ENCODE peak calls at places on chromosomes 13 and 19, in eight cellular contexts. J, I, S, K, R, C, A and P are unnamed samples.
A peak's percentile ranks its signal among the peaks of the same experiment; 100 is the strongest.

GRCh38 chr13:21744149-21744548 is 73.3 kb downstream of the FGF9 start:
- DNase-seq in K (peak; percentile 37), C (no peak), I (no peak), R (no peak), A (no peak), S (no peak), J (no peak), P (no peak)

GRCh38 chr13:26037302-26037701 is 14.5 kb downstream of the SHISA2 start:
- DNase-seq in K (no peak), C (peak; percentile 39), I (peak; percentile 19), S (no peak), R (peak; percentile 23), A (no peak), J (peak; percentile 90), P (no peak)

GRCh38 chr13:66896933-66897332 is 333.2 kb downstream of the PCDH9 start:
- DNase-seq in K (peak; percentile 45), A (no peak), J (no peak), S (no peak), I (no peak), C (no peak), R (no peak), P (no peak)

GRCh38 chr13:24107955-24108614 is 52.4 kb upstream of the SPATA13 start:
- DNase-seq in I (no peak), J (no peak), S (no peak), C (no peak), A (no peak), K (peak; percentile 74), R (no peak), P (no peak)

GRCh38 chr19:343941-344624 is 513 bp downstream of the MIER2 start:
- DNase-seq in C (peak; percentile 92), K (no peak), R (no peak), A (no peak), I (no peak), S (no peak), J (peak; percentile 59), P (peak; percentile 98)

GRCh38 chr13:27627377-27627776 is 5.7 kb downstream of the POLR1D start:
- DNase-seq in R (no peak), S (no peak), A (no peak), J (no peak), K (no peak), C (no peak), I (no peak), P (no peak)

GRCh38 chr13:38180100-38180499 is 169.6 kb upstream of the UFM1 start:
- DNase-seq in I (no peak), C (no peak), R (no peak), J (no peak), S (no peak), A (no peak), K (peak; percentile 2), P (no peak)

GRCh38 chr13:21541271-21541670 is 62.7 kb downstream of the MICU2 start:
- DNase-seq in S (no peak), C (no peak), I (no peak), K (no peak), A (peak; percentile 39), J (no peak), R (no peak), P (no peak)

DNA sequence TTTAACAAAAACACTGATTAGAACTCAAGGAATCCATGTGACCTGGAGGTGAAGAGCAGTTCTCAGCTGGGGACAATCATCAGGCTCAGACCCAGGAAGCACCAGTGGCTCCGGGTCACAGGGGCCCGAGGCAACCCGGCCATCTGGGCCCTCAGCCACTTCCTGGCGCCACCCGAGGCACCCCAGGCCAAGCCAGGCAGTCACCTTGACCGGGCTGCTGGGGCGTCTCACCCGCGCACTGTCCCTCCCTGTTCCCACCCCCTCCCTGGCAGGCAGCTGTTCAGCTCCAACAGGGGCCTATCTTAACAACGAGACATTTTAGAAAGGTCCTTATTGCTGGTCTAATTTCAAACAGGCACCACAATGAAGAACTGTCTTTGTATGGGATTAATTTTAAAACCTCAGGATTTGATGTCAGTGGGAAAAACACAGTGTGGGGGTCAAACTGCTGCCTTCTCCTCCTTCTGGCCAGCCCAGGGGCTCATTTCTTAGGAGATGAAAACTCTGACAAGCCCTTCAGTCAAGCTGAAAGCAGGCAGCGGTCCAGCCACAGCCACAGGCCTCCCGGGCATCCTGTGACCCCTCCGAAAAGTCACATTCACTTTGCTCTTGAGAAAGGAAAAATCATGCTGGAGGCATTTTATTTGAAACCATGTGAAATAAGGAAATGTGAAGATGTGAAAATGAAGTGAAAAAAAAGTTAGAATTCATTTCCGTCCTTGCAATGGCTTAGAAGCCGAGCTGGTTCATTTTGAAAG is 83.3 kb downstream of the KCTD15 start:
- DNase-seq in C (no peak), J (no peak), A (no peak), R (no peak), I (no peak), K (no peak), S (no peak), P (peak; percentile 80)
- TF ChIP-seq RAD21 in C (no peak), J (no peak), A (no peak), R (no peak), I (no peak), K (no peak), S (no peak), P (no peak)

DNA sequence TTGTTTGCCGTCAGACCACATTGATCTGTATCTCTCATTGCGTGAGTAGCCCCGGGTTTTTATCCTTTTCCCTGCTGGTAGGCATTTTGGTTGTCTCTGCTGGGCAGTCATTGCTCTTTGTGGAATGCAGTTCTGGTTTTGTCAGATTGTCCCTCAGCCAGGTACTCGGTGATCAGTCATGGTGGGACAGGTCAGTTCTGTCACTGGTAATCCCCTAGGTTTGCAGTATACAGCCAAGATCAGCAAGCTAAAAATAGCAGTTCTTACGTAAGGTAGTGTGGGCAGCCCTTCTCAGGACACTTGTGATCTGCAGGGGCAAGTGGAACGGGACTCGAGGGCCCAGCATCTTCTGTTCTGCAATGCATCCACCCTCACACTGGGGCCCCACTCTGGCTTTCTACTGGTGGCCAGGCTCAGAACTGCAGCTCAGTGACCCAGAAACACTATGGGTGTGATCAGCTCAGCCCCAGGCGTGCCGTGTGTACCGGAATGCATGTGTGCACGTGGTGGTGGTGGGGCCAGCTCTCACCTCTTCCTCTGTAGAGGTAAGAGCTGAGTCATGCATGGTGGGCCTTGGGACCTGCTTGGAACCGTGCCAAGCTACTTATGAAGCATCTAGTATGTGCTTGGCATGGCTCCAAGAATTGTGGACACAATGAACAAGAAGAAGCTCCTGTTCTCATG is 6.3 kb downstream of the PLEKHF1 start:
- DNase-seq in S (peak; percentile 88), C (peak; percentile 68), R (no peak), I (peak; percentile 56), A (peak; percentile 76), K (no peak), J (no peak), P (no peak)
- TF ChIP-seq RAD21 in S (no peak), C (no peak), R (no peak), I (no peak), A (no peak), K (no peak), J (no peak), P (no peak)

DNA sequence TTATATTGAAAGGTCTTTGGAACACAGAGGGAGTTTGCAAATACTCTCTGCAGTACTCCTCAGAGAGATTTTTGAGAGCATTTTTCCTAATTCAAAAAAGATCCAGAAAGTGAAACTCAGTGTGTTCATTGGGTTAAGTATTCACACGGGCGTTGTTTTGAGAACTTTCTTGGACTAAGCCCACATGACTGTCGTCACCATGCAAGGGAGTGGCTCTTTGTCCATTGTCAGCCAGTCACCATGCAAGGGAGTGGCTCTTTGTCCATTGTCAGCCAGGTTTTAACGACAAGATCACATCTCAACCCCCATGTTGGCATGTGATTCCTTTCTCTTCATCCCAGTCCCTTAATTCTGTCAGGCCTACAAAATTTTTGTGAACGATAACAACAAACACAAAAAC is 81.2 kb upstream of the STK24 start:
- DNase-seq in R (no peak), K (no peak), I (no peak), A (no peak), J (no peak), S (no peak), C (no peak), P (no peak)
- TF ChIP-seq RAD21 in R (no peak), K (no peak), I (no peak), A (no peak), J (no peak), S (no peak), C (no peak), P (no peak)

GRCh38 chr19:29107831-29108230 is 105.1 kb downstream of the UQCRFS1 start:
- DNase-seq in C (no peak), I (no peak), R (no peak), K (no peak), S (no peak), A (no peak), J (no peak), P (no peak)
- TF ChIP-seq RAD21 in C (no peak), I (no peak), R (no peak), K (no peak), S (no peak), A (no peak), J (no peak), P (no peak)

GRCh38 chr19:16332991-16333624 is 8.5 kb downstream of the KLF2 start:
- DNase-seq in I (no peak), A (no peak), J (no peak), K (no peak), S (no peak), R (no peak), C (no peak), P (no peak)

GRCh38 chr19:16336571-16336970 is 11.9 kb downstream of the KLF2 start:
- DNase-seq in S (no peak), I (no peak), J (no peak), K (peak; percentile 65), C (no peak), R (no peak), A (no peak), P (no peak)

GRCh38 chr19:16330811-16331690 is 6.4 kb downstream of the KLF2 start:
- DNase-seq in K (no peak), I (no peak), S (no peak), A (no peak), J (no peak), R (no peak), C (no peak), P (no peak)

GRCh38 chr19:16335226-16335625 is 10.6 kb downstream of the KLF2 start:
- DNase-seq in A (no peak), J (no peak), R (no peak), K (no peak), I (no peak), C (no peak), S (no peak), P (no peak)

DNA sequence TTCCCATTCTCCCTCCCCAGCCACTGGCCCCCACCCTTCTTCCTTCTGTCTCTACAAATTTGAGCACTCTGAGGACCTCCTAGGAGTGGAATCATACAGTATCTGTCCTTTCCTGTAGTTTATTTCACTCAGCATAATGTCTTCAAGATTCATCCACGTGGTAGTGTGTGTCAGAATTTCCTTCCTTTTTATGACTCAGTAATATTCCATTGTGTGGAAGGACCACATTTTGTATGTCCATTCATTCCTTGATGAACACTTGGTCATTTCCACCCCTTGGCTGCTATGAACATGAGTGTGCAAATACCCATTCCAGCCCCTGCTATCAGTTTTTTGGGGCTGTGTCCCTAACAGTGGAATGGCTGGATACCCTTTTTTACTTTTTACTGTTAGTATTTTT is 9.8 kb downstream of the KLF2 start:
- DNase-seq in A (no peak), I (no peak), R (no peak), J (no peak), S (no peak), K (no peak), C (no peak), P (no peak)
- TF ChIP-seq RAD21 in A (no peak), I (no peak), R (no peak), J (no peak), S (no peak), K (no peak), C (no peak), P (no peak)